ENCODE peak calls at places on chromosomes 6 and 20, in four cellular contexts. E is colonic mucosa, W is lower lobe of right lung, H is MM.1S. I is an unnamed sample. For H3K4me1, the result is how much of the 10 kb centered on the place peaks cover.

GRCh38 chr6:157037165-157037564 is 260.0 kb downstream of the ARID1B start:
- DNase-seq in E (no peak), H (no peak), W (no peak), I (no peak)

GRCh38 chr6:166343157-166343502 is 785 bp upstream of the SFT2D1 start:
- DNase-seq in W (no peak), E (no peak), H (no peak), I (no peak)

GRCh38 chr6:54970337-54970736 is 123.8 kb downstream of the FAM83B start:
- DNase-seq in H (no peak), E (no peak), W (no peak), I (no peak)

GRCh38 chr6:17504005-17504404 is 96.1 kb upstream of the FAM8A1 start:
- DNase-seq in E (no peak), H (no peak), W (no peak), I (no peak)

GRCh38 chr6:73367761-73368355 is 1.8 kb downstream of the OOEP start:
- DNase-seq in E (no peak), W (no peak), H (no peak), I (no peak)

GRCh38 chr6:137217801-137218472 is 1.2 kb downstream of the IFNGR1 start:
- DNase-seq in H (no peak), W (peak), E (peak), I (no peak)

GRCh38 chr6:47334334-47334733 is 24.6 kb upstream of the TNFRSF21 start:
- DNase-seq in H (no peak), W (no peak), E (no peak), I (no peak)

GRCh38 chr6:154951400-154952200 is 43.5 kb upstream of the TIAM2 start:
- DNase-seq in W (no peak), E (no peak), H (no peak), I (no peak)

GRCh38 chr6:160462551-160463109 is 114.5 kb downstream of the SLC22A3 start:
- DNase-seq in E (no peak), W (no peak), H (peak), I (no peak)

GRCh38 chr20:53708129-53708968 is 114.7 kb upstream of the ZNF217 start:
- DNase-seq in H (peak), E (no peak), W (no peak), I (no peak)

GRCh38 chr20:11000416-11000815 is 326.6 kb upstream of the JAG1 start:
- DNase-seq in E (no peak), H (no peak), W (no peak), I (no peak)

GRCh38 chr20:4633379-4633778 is 88.3 kb upstream of the PRND start:
- DNase-seq in E (no peak), H (no peak), W (no peak), I (no peak)

GRCh38 chr6:142950291-142950690 is 5.3 kb upstream of the HIVEP2 start:
- DNase-seq in H (no peak), E (no peak), W (no peak), I (peak)

GRCh38 chr20:58184984-58185383 is 43.5 kb downstream of the ANKRD60 start:
- DNase-seq in E (no peak), W (no peak), H (no peak), I (no peak)

GRCh38 chr6:54519161-54519560 is 210.9 kb downstream of the TINAG start:
- DNase-seq in H (no peak), E (no peak), W (no peak), I (no peak)

GRCh38 chr6:84926756-84927155 is 162.4 kb upstream of the TBX18 start:
- DNase-seq in W (no peak), H (no peak), E (no peak), I (no peak)

GRCh38 chr20:6142348-6142993 is 19.6 kb upstream of the FERMT1 start:
- DNase-seq in W (no peak), H (peak), E (peak), I (peak)

GRCh38 chr6:62714112-62714511 is 428.1 kb upstream of the KHDRBS2 start:
- DNase-seq in E (no peak), W (no peak), H (no peak), I (no peak)

GRCh38 chr20:36888880-36889516 is 13.1 kb downstream of the TLDC2 start:
- DNase-seq in H (no peak), E (no peak), W (peak), I (no peak)

DNA sequence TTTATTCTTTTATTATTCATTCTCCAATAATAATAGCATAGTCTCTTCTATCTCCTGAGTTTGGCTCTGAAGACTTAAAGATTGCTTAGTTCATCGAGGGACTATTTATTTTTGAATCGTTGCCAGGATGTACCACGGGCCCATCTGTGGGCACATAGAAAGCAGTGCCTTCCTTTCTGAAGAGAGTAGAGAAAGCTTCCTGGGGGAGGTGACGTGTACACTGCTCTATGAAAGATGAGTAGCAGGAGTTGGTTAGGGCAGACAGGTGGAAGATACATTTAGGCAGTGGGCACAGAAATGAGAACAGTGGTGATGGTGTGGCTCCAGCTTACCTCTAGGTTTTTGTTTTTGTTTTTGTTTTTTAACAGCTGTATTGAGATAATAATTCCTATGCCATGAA is 98.4 kb downstream of the CDKAL1 start:
- DNase-seq in H (no peak), E (no peak), W (no peak), I (no peak)
- H3K4me1 ChIP-seq in H (under half), E (under half), W (under half), I (under half)

GRCh38 chr6:158293122-158293521 is 19.1 kb upstream of the TULP4 start:
- DNase-seq in E (no peak), H (no peak), W (no peak), I (no peak)

GRCh38 chr6:158290040-158290439 is 22.2 kb upstream of the TULP4 start:
- DNase-seq in W (no peak), E (no peak), H (peak), I (no peak)

GRCh38 chr6:158287047-158287446 is 25.2 kb upstream of the TULP4 start:
- DNase-seq in E (no peak), H (no peak), W (no peak), I (no peak)

GRCh38 chr6:158292016-158292415 is 20.2 kb upstream of the TULP4 start:
- DNase-seq in E (no peak), W (no peak), H (no peak), I (no peak)

DNA sequence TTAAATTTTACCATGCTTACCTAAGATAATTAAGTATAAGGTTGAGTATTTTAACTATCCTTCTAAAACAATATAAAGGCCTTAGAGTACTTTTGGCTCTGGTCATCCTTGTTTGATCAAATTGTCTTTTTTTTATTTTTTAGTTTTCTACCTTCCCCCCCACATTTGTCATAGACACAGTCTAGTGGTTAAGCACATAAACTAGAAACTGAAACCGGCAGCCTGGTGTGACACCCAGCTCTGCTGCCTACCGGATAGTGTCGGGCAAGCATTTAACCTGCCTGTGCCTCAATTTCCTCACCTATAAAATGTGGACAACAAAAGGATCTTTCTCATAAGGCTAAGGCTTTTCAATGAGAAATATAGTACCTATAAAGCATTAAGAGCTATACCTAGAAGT is 21.6 kb upstream of the TULP4 start:
- DNase-seq in W (no peak), H (peak), E (no peak), I (no peak)
- H3K4me3 ChIP-seq in W (no peak), H (peak), E (no peak), I (no peak)

GRCh38 chr6:69164564-69165252 is 529.6 kb downstream of the ADGRB3 start:
- DNase-seq in E (no peak), H (no peak), W (no peak), I (peak)
- TF ChIP-seq CTCF in E (no peak), H (peak), W (no peak), I (peak)

DNA sequence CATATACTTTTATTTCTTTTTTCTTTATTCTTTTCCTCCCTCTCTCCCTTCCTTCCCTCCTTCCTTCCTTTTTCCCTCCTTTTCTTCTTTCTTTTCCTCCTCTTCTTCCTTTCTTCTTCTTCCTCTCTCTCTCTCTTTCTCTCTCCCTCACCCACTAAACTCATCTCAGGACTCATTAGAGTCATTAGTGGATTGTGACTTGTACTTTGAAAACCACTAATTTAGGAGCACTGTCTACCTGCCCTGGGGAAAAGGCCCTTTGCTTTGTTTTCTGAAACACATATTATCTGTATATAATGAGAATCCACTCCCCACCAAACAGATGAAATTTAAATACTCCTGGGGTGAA is 68.7 kb upstream of the CEP85L start:
- DNase-seq in H (no peak), E (no peak), W (no peak), I (no peak)
- H3K4me1 ChIP-seq in H (under half), E (under half), W (under half), I (under half)

DNA sequence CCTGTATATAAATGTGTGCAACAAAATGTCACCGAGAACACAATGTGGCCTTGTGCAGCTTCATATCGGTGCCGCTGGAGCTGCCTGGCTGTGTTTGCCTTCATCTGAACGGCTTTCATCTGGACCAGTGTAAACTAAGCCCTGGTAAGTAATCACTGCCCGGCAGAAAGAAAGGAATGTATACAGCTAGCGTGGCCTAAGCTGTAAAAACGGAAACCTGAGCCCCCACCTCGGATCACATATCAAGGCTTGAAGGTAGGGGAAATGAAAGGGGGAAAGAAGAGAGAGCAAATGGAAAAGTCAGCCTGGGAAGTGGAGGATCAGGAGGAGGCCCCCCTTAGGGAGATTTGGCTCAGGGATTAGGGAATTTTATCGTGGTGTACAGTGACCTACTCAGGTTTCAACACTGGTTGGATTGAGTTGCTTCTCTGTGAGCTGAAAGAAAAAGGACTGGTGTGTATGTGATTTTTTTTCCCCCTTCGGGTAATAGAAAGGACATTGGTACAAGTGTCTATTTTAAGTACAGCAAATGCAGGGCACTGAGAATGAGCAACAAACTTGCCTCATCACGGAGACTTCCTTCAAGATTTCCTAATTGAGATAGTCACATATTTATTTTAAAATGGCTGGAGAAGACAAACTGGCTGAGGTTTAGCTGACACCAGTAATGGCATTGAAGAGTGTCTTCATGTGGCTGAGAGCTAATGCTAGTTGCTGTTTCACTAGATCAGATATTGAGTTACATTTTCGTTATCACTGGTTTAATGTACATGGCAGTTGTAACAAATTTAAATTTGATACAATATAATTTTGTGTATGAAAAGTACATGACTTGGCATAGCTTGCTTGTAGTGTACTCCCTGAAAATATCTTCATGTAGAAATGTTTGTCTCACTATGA is 3.5 kb downstream of the SOBP start:
- DNase-seq in E (no peak), W (no peak), H (no peak), I (no peak)
- H3K4me3 ChIP-seq in E (no peak), W (peak), H (no peak), I (no peak)

GRCh38 chr20:24289737-24290481 is 179.5 kb upstream of the SYNDIG1 start:
- DNase-seq in W (no peak), E (no peak), H (no peak), I (peak)
- TF ChIP-seq CTCF in W (no peak), E (no peak), H (no peak), I (peak)

DNA sequence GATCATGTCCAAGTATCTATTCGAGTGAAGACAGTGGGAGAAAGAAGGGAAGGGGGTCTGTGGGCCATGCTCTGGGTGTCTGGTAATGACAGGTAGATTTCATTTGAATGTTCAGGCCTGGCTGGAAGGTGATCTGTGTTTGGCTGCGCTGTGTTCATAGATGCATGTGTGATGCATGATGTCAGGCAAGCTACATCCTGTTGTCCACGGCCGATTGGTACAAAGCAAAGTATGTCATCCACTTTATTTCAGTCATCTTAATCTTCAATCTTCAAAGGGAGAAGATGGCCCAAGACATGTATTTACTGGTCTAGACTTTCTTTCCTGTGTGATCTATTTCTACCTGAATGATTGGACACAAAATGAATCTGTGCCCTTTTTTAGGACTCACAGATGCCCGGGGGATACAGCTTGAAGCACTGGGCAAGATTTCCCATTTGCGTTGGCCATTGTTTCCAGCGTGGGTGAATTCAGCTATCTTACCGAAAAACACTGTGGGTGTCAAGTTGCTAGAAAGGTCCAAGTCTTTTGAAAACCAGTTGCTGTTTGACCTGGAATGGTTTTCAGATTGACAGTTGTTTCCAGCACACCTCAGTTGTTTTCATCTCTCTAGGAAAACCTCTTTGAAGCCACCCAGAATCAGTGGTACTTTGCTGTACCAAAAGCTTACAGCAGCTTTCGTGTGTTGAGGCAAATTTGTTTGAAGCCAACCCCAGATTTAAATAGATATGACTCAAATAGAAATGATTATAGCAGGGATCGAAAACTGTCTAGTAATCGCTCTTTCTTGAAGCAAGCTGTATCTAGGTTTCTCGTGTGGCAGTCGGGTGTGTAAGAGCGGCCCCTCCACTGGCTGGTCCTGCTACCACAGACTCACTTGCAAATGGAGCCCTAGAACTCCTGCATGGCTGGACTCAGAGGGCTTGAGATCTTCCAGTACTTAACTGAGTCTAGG is 27.2 kb downstream of the DUSP22 start:
- DNase-seq in H (peak), E (no peak), W (no peak), I (no peak)
- H3K4me1 ChIP-seq in H (half or more), E (under half), W (under half), I (under half)

GRCh38 chr20:50338479-50339195 is 148.0 kb downstream of the CEBPB start:
- DNase-seq in H (peak), E (no peak), W (no peak), I (peak)

GRCh38 chr20:50341050-50341449 is 150.4 kb downstream of the CEBPB start:
- DNase-seq in H (no peak), W (no peak), E (no peak), I (no peak)

GRCh38 chr20:50337521-50338466 is 147.2 kb downstream of the CEBPB start:
- DNase-seq in W (no peak), H (no peak), E (no peak), I (no peak)

GRCh38 chr20:50340586-50340985 is 150.0 kb downstream of the CEBPB start:
- DNase-seq in E (no peak), W (no peak), H (no peak), I (no peak)

DNA sequence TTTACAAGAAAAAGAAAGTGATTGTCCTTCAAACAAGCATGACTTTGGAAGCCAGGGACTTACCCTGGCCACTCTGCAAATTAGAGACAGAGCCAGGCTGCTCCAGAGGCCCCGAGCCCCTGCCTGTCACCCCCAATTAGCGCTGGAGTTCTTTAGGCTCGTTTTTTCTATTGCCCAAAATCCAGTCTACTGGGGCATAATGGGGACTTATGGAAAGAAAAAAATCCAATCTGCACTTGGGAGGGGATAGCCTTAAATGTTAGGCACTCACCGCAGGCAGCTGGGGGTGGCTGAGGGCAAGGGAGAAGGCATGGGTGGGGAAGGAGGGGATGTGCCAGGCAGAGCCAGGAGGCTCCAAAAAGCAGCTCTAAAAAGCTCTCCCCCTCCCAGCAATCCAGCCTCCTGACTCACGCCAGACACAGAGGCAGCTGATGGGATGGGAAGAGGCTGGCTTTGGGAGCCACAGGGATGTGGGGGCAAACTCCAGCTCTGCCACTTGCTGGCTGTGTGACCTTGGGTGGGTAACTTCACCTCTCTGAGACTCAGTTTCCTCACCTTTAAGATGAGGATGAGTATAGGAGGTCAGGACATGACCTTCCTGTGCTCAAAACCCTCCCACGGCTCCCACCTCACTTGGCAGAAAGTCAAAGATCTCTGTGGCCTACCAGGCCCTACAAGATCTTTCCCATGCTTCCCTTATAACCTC is 148.7 kb downstream of the CEBPB start:
- DNase-seq in E (no peak), H (no peak), W (no peak), I (no peak)
- H3K4me3 ChIP-seq in E (no peak), H (peak), W (no peak), I (no peak)

DNA sequence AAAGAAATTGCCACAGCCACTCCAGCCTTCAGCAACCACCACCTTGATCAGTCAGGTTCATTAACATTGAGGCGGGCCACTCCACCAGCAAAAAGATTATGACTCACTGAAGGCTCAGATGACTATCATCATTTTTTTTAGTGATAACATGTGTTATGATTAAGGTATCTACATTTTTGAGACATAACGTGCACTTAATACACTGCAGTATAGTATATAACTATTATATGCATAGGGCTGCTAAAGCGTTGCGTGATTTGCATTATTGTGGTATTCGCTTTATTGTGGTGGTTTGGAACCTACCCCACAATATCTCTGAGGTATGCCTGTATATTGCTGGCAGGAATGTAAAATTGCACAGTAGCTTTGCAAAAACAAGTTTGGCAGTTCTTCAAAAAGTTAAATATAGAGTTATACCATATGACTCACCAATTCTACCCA is 6.8 kb upstream of the RIPK1 start:
- DNase-seq in E (peak), W (no peak), H (no peak), I (no peak)
- TF ChIP-seq CTCF in E (no peak), W (no peak), H (no peak), I (no peak)